ENCODE peak calls at places on chromosomes 6 and 20, in nine cellular contexts. One of them, this sample, is unnamed.
A peak's percentile ranks its signal among the peaks of the same experiment; 100 is the strongest.

GRCh38 chr20:17747431-17747846 is 47.7 kb downstream of the BANF2 start:
- DNase-seq in endothelial cell: no peak
- DNase-seq in HFF-Myc: peak; percentile 66
- DNase-seq in stimulated activated CD8-positive, alpha-beta memory T cell treated with anti-CD3 and anti-CD28 coated beads, Interleukin-7, amount 100 ng/mL, for 1 hour: no peak
- DNase-seq in GM04504: peak; percentile 71
- DNase-seq in activated T-cell treated with anti-CD3 and anti-CD28 coated beads for 1 hour: no peak
- DNase-seq in HFFc6: peak; percentile 87
- DNase-seq in HEK293T: no peak
- DNase-seq in RKO: peak; percentile 88
- DNase-seq in this sample: peak; percentile 81

GRCh38 chr6:12343440-12344162 is 53.4 kb downstream of the EDN1 start:
- DNase-seq in stimulated activated CD8-positive, alpha-beta memory T cell treated with anti-CD3 and anti-CD28 coated beads, Interleukin-7, amount 100 ng/mL, for 1 hour: no peak
- DNase-seq in activated T-cell treated with anti-CD3 and anti-CD28 coated beads for 1 hour: no peak
- DNase-seq in HEK293T: no peak
- DNase-seq in HFF-Myc: no peak
- DNase-seq in HFFc6: no peak
- DNase-seq in endothelial cell: no peak
- DNase-seq in RKO: no peak
- DNase-seq in GM04504: no peak
- DNase-seq in this sample: no peak

GRCh38 chr20:41631826-41632225 is 13.6 kb upstream of the CHD6 start:
- DNase-seq in HFF-Myc: no peak
- DNase-seq in HFFc6: peak; percentile 66
- DNase-seq in GM04504: peak; percentile 72
- DNase-seq in activated T-cell treated with anti-CD3 and anti-CD28 coated beads for 1 hour: no peak
- DNase-seq in stimulated activated CD8-positive, alpha-beta memory T cell treated with anti-CD3 and anti-CD28 coated beads, Interleukin-7, amount 100 ng/mL, for 1 hour: no peak
- DNase-seq in endothelial cell: no peak
- DNase-seq in RKO: peak; percentile 52
- DNase-seq in HEK293T: no peak
- DNase-seq in this sample: peak; percentile 22

GRCh38 chr6:113031591-113031990 is 684.5 kb downstream of the RFPL4B start:
- DNase-seq in HEK293T: no peak
- DNase-seq in RKO: peak; percentile 8
- DNase-seq in stimulated activated CD8-positive, alpha-beta memory T cell treated with anti-CD3 and anti-CD28 coated beads, Interleukin-7, amount 100 ng/mL, for 1 hour: no peak
- DNase-seq in HFFc6: no peak
- DNase-seq in HFF-Myc: no peak
- DNase-seq in endothelial cell: no peak
- DNase-seq in activated T-cell treated with anti-CD3 and anti-CD28 coated beads for 1 hour: no peak
- DNase-seq in GM04504: no peak
- DNase-seq in this sample: no peak

GRCh38 chr6:41811095-41811494 is 23.6 kb downstream of the TOMM6 start:
- DNase-seq in stimulated activated CD8-positive, alpha-beta memory T cell treated with anti-CD3 and anti-CD28 coated beads, Interleukin-7, amount 100 ng/mL, for 1 hour: no peak
- DNase-seq in activated T-cell treated with anti-CD3 and anti-CD28 coated beads for 1 hour: no peak
- DNase-seq in HEK293T: no peak
- DNase-seq in HFFc6: no peak
- DNase-seq in HFF-Myc: no peak
- DNase-seq in RKO: no peak
- DNase-seq in endothelial cell: no peak
- DNase-seq in GM04504: no peak
- DNase-seq in this sample: no peak

GRCh38 chr6:155399062-155399746 is 56.4 kb downstream of the NOX3 start:
- DNase-seq in HFFc6: no peak
- DNase-seq in HFF-Myc: no peak
- DNase-seq in HEK293T: no peak
- DNase-seq in GM04504: no peak
- DNase-seq in RKO: no peak
- DNase-seq in stimulated activated CD8-positive, alpha-beta memory T cell treated with anti-CD3 and anti-CD28 coated beads, Interleukin-7, amount 100 ng/mL, for 1 hour: no peak
- DNase-seq in endothelial cell: no peak
- DNase-seq in activated T-cell treated with anti-CD3 and anti-CD28 coated beads for 1 hour: no peak
- DNase-seq in this sample: no peak

GRCh38 chr6:54801669-54802068 is 44.9 kb upstream of the FAM83B start:
- DNase-seq in activated T-cell treated with anti-CD3 and anti-CD28 coated beads for 1 hour: no peak
- DNase-seq in GM04504: peak; percentile 55
- DNase-seq in HEK293T: peak; percentile 20
- DNase-seq in stimulated activated CD8-positive, alpha-beta memory T cell treated with anti-CD3 and anti-CD28 coated beads, Interleukin-7, amount 100 ng/mL, for 1 hour: no peak
- DNase-seq in endothelial cell: no peak
- DNase-seq in HFF-Myc: peak; percentile 45
- DNase-seq in HFFc6: peak; percentile 60
- DNase-seq in RKO: peak; percentile 66
- DNase-seq in this sample: peak; percentile 79

GRCh38 chr6:88493717-88494116 is 327.6 kb upstream of the CNR1 start:
- DNase-seq in HFFc6: no peak
- DNase-seq in RKO: no peak
- DNase-seq in endothelial cell: no peak
- DNase-seq in HFF-Myc: no peak
- DNase-seq in GM04504: no peak
- DNase-seq in activated T-cell treated with anti-CD3 and anti-CD28 coated beads for 1 hour: no peak
- DNase-seq in stimulated activated CD8-positive, alpha-beta memory T cell treated with anti-CD3 and anti-CD28 coated beads, Interleukin-7, amount 100 ng/mL, for 1 hour: no peak
- DNase-seq in HEK293T: no peak
- DNase-seq in this sample: no peak

GRCh38 chr6:15296735-15297134 is 50.9 kb downstream of the JARID2 start:
- DNase-seq in endothelial cell: no peak
- DNase-seq in HFFc6: no peak
- DNase-seq in activated T-cell treated with anti-CD3 and anti-CD28 coated beads for 1 hour: no peak
- DNase-seq in HEK293T: no peak
- DNase-seq in stimulated activated CD8-positive, alpha-beta memory T cell treated with anti-CD3 and anti-CD28 coated beads, Interleukin-7, amount 100 ng/mL, for 1 hour: no peak
- DNase-seq in GM04504: no peak
- DNase-seq in RKO: no peak
- DNase-seq in HFF-Myc: no peak
- DNase-seq in this sample: no peak

GRCh38 chr6:9161731-9162130 is 726.4 kb upstream of the SLC35B3 start:
- DNase-seq in HFFc6: no peak
- DNase-seq in HFF-Myc: no peak
- DNase-seq in activated T-cell treated with anti-CD3 and anti-CD28 coated beads for 1 hour: no peak
- DNase-seq in stimulated activated CD8-positive, alpha-beta memory T cell treated with anti-CD3 and anti-CD28 coated beads, Interleukin-7, amount 100 ng/mL, for 1 hour: no peak
- DNase-seq in RKO: no peak
- DNase-seq in GM04504: no peak
- DNase-seq in HEK293T: no peak
- DNase-seq in endothelial cell: no peak
- DNase-seq in this sample: no peak

This sample was measured in skeletal muscle cell.